ENCODE peak calls at places on chromosomes 1 and 21, in seven cellular contexts. J is AG04450, P is thoracic aorta, B is A549, O is nephron progenitor cell, Q is GM20000, V is astrocyte of the cerebellum. K is an unnamed sample.

GRCh38 chr1:210250665-210250997 is 18.0 kb downstream of the SERTAD4 start:
- DNase-seq in J (no peak), P (no peak), B (no peak), O (peak), Q (peak), V (no peak), K (peak)

GRCh38 chr21:35343046-35343816 is 294.1 kb upstream of the RUNX1 start:
- DNase-seq in J (no peak), P (no peak), B (no peak), O (no peak), Q (peak), V (no peak), K (no peak)

GRCh38 chr1:49036700-49037099 is 260.0 kb upstream of the BEND5 start:
- DNase-seq in J (no peak), P (no peak), B (no peak), O (no peak), Q (no peak), V (no peak), K (no peak)

GRCh38 chr1:170145691-170146676 is at the start of gene NTMT2:
- DNase-seq in J (no peak), P (no peak), B (no peak), O (no peak), Q (no peak), V (no peak), K (no peak)

GRCh38 chr1:108199231-108199657 is 899 bp downstream of the SLC25A24 start:
- DNase-seq in J (no peak), P (no peak), B (peak), O (no peak), Q (no peak), V (no peak), K (no peak)

GRCh38 chr1:206442101-206442500 is 28.2 kb upstream of the IKBKE start:
- DNase-seq in J (no peak), P (no peak), B (no peak), O (no peak), Q (no peak), V (peak), K (no peak)

GRCh38 chr21:41991659-41992058 is 18.5 kb downstream of the ZBTB21 start:
- DNase-seq in J (no peak), P (no peak), B (no peak), O (no peak), Q (no peak), V (no peak), K (peak)

GRCh38 chr1:16903054-16903453 is 7.3 kb downstream of the RNU1-2 start:
- DNase-seq in J (no peak), P (no peak), B (peak), O (no peak), Q (no peak), V (no peak), K (no peak)

GRCh38 chr1:19251305-19252196 is at the start of the genes EMC1 and MRTO4:
- DNase-seq in J (peak), P (peak), B (peak), O (peak), Q (peak), V (peak), K (peak)

GRCh38 chr1:207463021-207463420 is 8.9 kb downstream of the CR2 start:
- DNase-seq in J (no peak), P (no peak), B (no peak), O (no peak), Q (no peak), V (no peak), K (no peak)

GRCh38 chr1:207462535-207462934 is 8.4 kb downstream of the CR2 start:
- DNase-seq in J (no peak), P (no peak), B (no peak), O (no peak), Q (no peak), V (no peak), K (no peak)

GRCh38 chr1:207459008-207459407 is 4.9 kb downstream of the CR2 start:
- DNase-seq in J (no peak), P (no peak), B (no peak), O (no peak), Q (no peak), V (no peak), K (no peak)

GRCh38 chr1:207461649-207462048 is 7.5 kb downstream of the CR2 start:
- DNase-seq in J (no peak), P (no peak), B (no peak), O (no peak), Q (no peak), V (no peak), K (no peak)

DNA sequence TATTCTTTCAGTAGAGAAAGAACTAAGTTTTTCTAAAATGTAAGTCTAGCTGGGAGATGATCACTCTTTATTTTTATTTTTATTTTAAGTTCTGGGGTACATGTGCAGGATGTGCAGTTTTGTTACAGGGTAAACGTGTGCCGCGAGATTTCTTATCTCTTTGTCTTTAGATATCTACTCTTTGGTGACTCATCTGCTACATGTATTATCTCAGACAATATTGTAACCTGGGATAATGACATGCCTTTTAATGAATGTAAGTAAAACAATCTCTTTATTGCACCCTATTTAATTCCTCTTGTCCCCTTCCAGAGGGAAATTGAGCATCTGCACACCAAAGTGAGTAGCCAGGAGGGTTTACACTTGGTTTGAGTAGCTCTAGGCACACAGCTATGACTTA is 9.4 kb downstream of the CR2 start:
- DNase-seq in J (no peak), P (no peak), B (no peak), O (no peak), Q (no peak), V (no peak), K (no peak)
- TF ChIP-seq CTCF in J (no peak), P (no peak), B (no peak), O (no peak), Q (no peak), V (no peak), K (no peak)

GRCh38 chr1:157490337-157491165 is 61.8 kb downstream of the FCRL5 start:
- DNase-seq in J (no peak), P (no peak), B (peak), O (peak), Q (peak), V (peak), K (peak)
- TF ChIP-seq CTCF in J (peak), P (peak), B (peak), O (peak), Q (peak), V (peak), K (peak)

GRCh38 chr1:223249854-223250631 is 107.0 kb upstream of the TLR5 start:
- DNase-seq in J (no peak), P (no peak), B (no peak), O (no peak), Q (no peak), V (no peak), K (no peak)

GRCh38 chr1:223246468-223246867 is 103.4 kb upstream of the TLR5 start:
- DNase-seq in J (no peak), P (no peak), B (no peak), O (no peak), Q (no peak), V (no peak), K (no peak)

GRCh38 chr1:223245983-223246382 is 102.9 kb upstream of the TLR5 start:
- DNase-seq in J (no peak), P (no peak), B (no peak), O (no peak), Q (no peak), V (no peak), K (no peak)

GRCh38 chr1:223248787-223249175 is 105.7 kb upstream of the TLR5 start:
- DNase-seq in J (no peak), P (no peak), B (no peak), O (no peak), Q (no peak), V (no peak), K (no peak)

GRCh38 chr1:223248001-223248786 is 105.1 kb upstream of the TLR5 start:
- DNase-seq in J (no peak), P (no peak), B (no peak), O (no peak), Q (no peak), V (no peak), K (no peak)
- TF ChIP-seq CTCF in J (no peak), P (no peak), B (no peak), O (no peak), Q (no peak), V (no peak), K (no peak)

GRCh38 chr1:164638506-164639202 is 79.7 kb downstream of the PBX1 start:
- DNase-seq in J (no peak), P (no peak), B (no peak), O (no peak), Q (no peak), V (no peak), K (no peak)
- TF ChIP-seq CTCF in J (no peak), P (no peak), B (no peak), O (no peak), Q (no peak), V (no peak), K (no peak)

GRCh38 chr1:10967105-10967504 is 45.3 kb upstream of the TARDBP start:
- DNase-seq in J (no peak), P (no peak), B (no peak), O (no peak), Q (no peak), V (no peak), K (no peak)
- TF ChIP-seq CTCF in J (no peak), P (no peak), B (no peak), O (no peak), Q (no peak), V (no peak), K (no peak)

GRCh38 chr1:20329793-20330542 is 39.3 kb downstream of the VWA5B1 start:
- DNase-seq in J (no peak), P (no peak), B (no peak), O (no peak), Q (no peak), V (no peak), K (no peak)
- TF ChIP-seq CTCF in J (peak), P (no peak), B (peak), O (no peak), Q (no peak), V (peak), K (no peak)

GRCh38 chr1:181117648-181118449 is 29.3 kb downstream of the IER5 start:
- DNase-seq in J (no peak), P (no peak), B (peak), O (no peak), Q (no peak), V (no peak), K (no peak)

GRCh38 chr1:181114574-181115366 is 26.3 kb downstream of the IER5 start:
- DNase-seq in J (no peak), P (no peak), B (no peak), O (no peak), Q (no peak), V (no peak), K (no peak)

GRCh38 chr1:181116819-181117390 is 28.4 kb downstream of the IER5 start:
- DNase-seq in J (no peak), P (no peak), B (no peak), O (no peak), Q (no peak), V (no peak), K (no peak)

GRCh38 chr1:181113061-181113695 is 24.7 kb downstream of the IER5 start:
- DNase-seq in J (no peak), P (no peak), B (peak), O (no peak), Q (no peak), V (no peak), K (no peak)

GRCh38 chr1:181115367-181115684 is 26.8 kb downstream of the IER5 start:
- DNase-seq in J (no peak), P (no peak), B (no peak), O (no peak), Q (no peak), V (no peak), K (no peak)
- TF ChIP-seq CTCF in J (no peak), P (no peak), B (no peak), O (no peak), Q (no peak), V (no peak), K (no peak)

GRCh38 chr1:80217377-80217986 is 1211.0 kb upstream of the ADGRL4 start:
- DNase-seq in J (peak), P (no peak), B (peak), O (peak), Q (no peak), V (peak), K (no peak)
- TF ChIP-seq CTCF in J (peak), P (no peak), B (peak), O (peak), Q (peak), V (peak), K (no peak)

K was measured in upper lobe of left lung.